ENCODE peak calls at places on chromosomes 16 and 17, in ten cellular contexts. B, M, L, P, T, A, H, S, C and J are unnamed samples.

GRCh38 chr16:80254970-80255369 is 285.8 kb upstream of the DYNLRB2 start:
- DNase-seq in C (no peak), P (no peak), A (no peak), S (no peak), B (no peak), H (no peak), M (no peak), L (no peak), T (no peak), J (no peak)

GRCh38 chr17:74429604-74430384 is 2.1 kb upstream of the GPRC5C start:
- DNase-seq in L (no peak), P (no peak), B (no peak), H (no peak), S (peak), M (no peak), C (no peak), T (no peak), A (no peak), J (no peak)

GRCh38 chr16:4371481-4372314 is at the start of gene VASN:
- DNase-seq in M (peak), C (peak), T (peak), P (peak), S (peak), A (peak), L (peak), B (peak), H (peak), J (peak)

GRCh38 chr16:15907863-15908478 is 19.6 kb upstream of the CEP20 start:
- DNase-seq in C (no peak), P (no peak), H (no peak), T (no peak), S (no peak), L (peak), A (no peak), M (peak), B (peak), J (no peak)

GRCh38 chr16:75218256-75219076 is at the start of gene CTRB1:
- DNase-seq in S (no peak), T (peak), B (no peak), P (no peak), C (no peak), A (no peak), H (no peak), L (no peak), M (no peak), J (no peak)

GRCh38 chr16:16029431-16030011 is 80.1 kb downstream of the ABCC1 start:
- DNase-seq in S (no peak), H (no peak), T (no peak), A (no peak), P (no peak), M (peak), B (no peak), L (peak), C (no peak), J (no peak)

GRCh38 chr17:39927928-39928867 is 666 bp downstream of the LRRC3C start:
- DNase-seq in P (peak), B (peak), C (peak), M (no peak), A (no peak), T (peak), S (peak), H (no peak), L (peak), J (no peak)

GRCh38 chr17:82266142-82266541 is 7.4 kb downstream of the CSNK1D start:
- DNase-seq in S (no peak), T (no peak), A (no peak), L (no peak), H (no peak), B (no peak), C (no peak), M (no peak), P (no peak), J (no peak)

GRCh38 chr16:48499822-48500440 is 110.0 kb downstream of the N4BP1 start:
- DNase-seq in M (peak), L (peak), T (no peak), P (no peak), A (peak), S (no peak), H (no peak), B (no peak), C (no peak), J (no peak)

GRCh38 chr16:54690710-54691109 is 240.0 kb upstream of the IRX5 start:
- DNase-seq in C (no peak), P (no peak), T (no peak), S (no peak), M (no peak), L (no peak), A (no peak), B (no peak), H (no peak), J (no peak)

GRCh38 chr17:64183815-64184397 is 54.0 kb upstream of the ERN1 start:
- DNase-seq in M (peak), H (no peak), S (no peak), C (no peak), T (no peak), P (no peak), A (peak), B (no peak), L (peak), J (no peak)

GRCh38 chr16:80710918-80711317 is 93.5 kb downstream of the CDYL2 start:
- DNase-seq in P (no peak), A (no peak), C (no peak), S (no peak), L (no peak), M (no peak), H (no peak), B (no peak), T (no peak), J (no peak)

DNA sequence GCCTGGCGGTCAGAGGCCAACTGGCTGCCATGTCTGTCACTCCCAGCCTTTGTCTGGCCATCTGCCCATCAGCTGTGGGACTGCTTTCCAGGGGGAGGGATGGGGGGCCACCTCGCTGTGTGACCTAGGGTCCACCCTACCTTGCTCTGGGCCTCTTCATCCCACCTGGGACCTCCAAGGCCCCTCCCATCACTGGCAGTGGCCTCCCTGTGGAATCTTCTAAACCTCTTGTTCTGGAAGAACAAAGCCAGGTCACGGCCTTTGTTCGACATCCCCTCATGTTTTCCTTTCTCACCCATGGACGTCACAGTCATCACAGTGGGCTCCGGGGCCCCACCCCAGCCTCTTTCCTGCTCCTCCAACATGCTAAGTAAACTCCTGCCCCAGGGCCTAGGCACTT is 24.0 kb downstream of the SPNS2 start:
- DNase-seq in T (no peak), C (peak), A (no peak), B (no peak), P (no peak), S (no peak), L (no peak), M (no peak), H (no peak), J (no peak)
- TF ChIP-seq CTCF in T (no peak), C (no peak), A (no peak), B (no peak), P (no peak), S (no peak), L (no peak), M (no peak), H (no peak), J (no peak)

DNA sequence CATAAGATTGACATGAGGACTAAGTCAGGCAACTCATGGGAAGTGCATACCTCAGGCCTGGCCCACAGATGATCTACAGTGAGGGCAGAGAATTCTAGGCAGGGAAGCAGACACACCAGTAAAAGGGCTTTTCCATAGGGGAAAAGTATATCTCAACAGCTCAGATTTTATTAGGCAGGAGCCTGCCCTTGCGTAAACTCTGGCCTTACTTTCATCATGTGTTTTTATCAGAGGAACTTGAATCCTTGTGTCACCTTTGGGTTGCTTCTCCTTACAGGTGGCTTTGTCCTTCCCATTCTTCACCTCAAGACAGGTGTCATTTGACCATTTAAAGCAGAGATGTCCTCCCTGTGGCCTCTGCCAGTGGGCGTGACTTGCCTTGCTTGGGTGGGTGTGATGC is 138.1 kb downstream of the MSI2 start:
- DNase-seq in T (no peak), C (no peak), A (no peak), B (no peak), L (no peak), P (no peak), H (no peak), S (no peak), M (no peak), J (no peak)
- TF ChIP-seq CTCF in T (no peak), C (no peak), A (no peak), B (no peak), L (no peak), P (no peak), H (no peak), S (no peak), M (no peak), J (no peak)

GRCh38 chr16:2081685-2082084 is 33.9 kb downstream of the TSC2 start:
- DNase-seq in H (no peak), A (no peak), B (no peak), P (no peak), T (no peak), S (no peak), L (no peak), C (peak), M (no peak), J (no peak)

GRCh38 chr16:2081201-2081600 is 33.4 kb downstream of the TSC2 start:
- DNase-seq in S (no peak), H (no peak), T (no peak), L (no peak), P (no peak), B (no peak), A (no peak), C (no peak), M (no peak), J (no peak)

GRCh38 chr16:2083409-2083808 is 35.6 kb downstream of the TSC2 start:
- DNase-seq in A (no peak), L (no peak), M (no peak), S (no peak), B (no peak), C (no peak), T (no peak), H (no peak), P (no peak), J (no peak)

GRCh38 chr16:2082983-2083364 is 35.2 kb downstream of the TSC2 start:
- DNase-seq in H (no peak), L (no peak), B (no peak), P (no peak), S (no peak), T (no peak), A (no peak), M (no peak), C (no peak), J (no peak)

GRCh38 chr16:2082171-2082982 is 34.6 kb downstream of the TSC2 start:
- DNase-seq in B (no peak), A (no peak), H (no peak), M (peak), S (no peak), C (peak), L (no peak), T (no peak), P (no peak), J (no peak)
- TF ChIP-seq CTCF in B (no peak), A (no peak), H (no peak), M (no peak), S (no peak), C (peak), L (peak), T (no peak), P (no peak), J (no peak)

GRCh38 chr17:78546476-78546875 is 30.7 kb downstream of the DNAH17 start:
- DNase-seq in C (no peak), B (no peak), A (no peak), L (no peak), T (no peak), M (no peak), H (no peak), P (no peak), S (no peak), J (no peak)
- TF ChIP-seq CTCF in C (no peak), B (no peak), A (no peak), L (no peak), T (no peak), M (no peak), H (no peak), P (no peak), S (no peak), J (no peak)

GRCh38 chr17:57130708-57131461 is 45.8 kb downstream of the AKAP1 start:
- DNase-seq in S (peak), A (peak), C (peak), M (peak), H (peak), L (peak), B (peak), P (peak), T (peak), J (peak)
- TF ChIP-seq CTCF in S (peak), A (peak), C (peak), M (peak), H (peak), L (peak), B (peak), P (peak), T (peak), J (peak)

GRCh38 chr17:34375598-34375997 is 12.6 kb upstream of the CCL1 start:
- DNase-seq in M (no peak), S (no peak), T (no peak), A (no peak), L (no peak), C (no peak), B (no peak), P (no peak), H (no peak), J (no peak)

GRCh38 chr17:34379876-34380275 is 16.8 kb upstream of the CCL1 start:
- DNase-seq in H (no peak), A (no peak), S (no peak), L (no peak), C (no peak), T (no peak), B (no peak), M (peak), P (no peak), J (no peak)

GRCh38 chr17:34377078-34377823 is 14.2 kb upstream of the CCL1 start:
- DNase-seq in L (no peak), A (no peak), H (no peak), B (no peak), C (no peak), T (no peak), M (no peak), S (no peak), P (no peak), J (no peak)

GRCh38 chr17:34382586-34383224 is 19.7 kb upstream of the CCL1 start:
- DNase-seq in T (no peak), S (no peak), P (peak), C (no peak), A (no peak), H (no peak), M (no peak), L (no peak), B (no peak), J (no peak)

DNA sequence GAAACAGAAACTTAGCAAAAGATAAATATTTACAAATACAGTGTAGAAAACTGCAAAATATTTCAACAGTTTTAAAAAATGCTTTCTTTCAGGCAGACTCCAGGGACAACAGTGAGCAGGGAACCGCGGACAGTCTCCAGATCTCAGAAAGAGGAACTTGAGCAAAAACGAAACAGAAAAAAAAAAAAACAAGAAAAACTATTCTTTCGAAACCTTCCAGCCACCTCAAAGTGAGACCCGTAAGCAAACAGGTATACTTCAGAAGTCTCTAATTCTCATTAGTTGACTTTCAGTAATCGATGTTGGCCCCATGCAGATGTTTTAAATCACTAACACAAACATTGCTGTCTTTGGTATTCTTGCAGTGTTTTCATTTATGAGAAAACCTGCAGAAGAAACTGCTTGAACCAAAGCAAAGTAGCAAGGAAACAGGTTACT is 15.7 kb upstream of the CCL1 start:
- DNase-seq in T (no peak), B (no peak), H (no peak), S (no peak), A (no peak), M (peak), L (no peak), C (no peak), P (no peak), J (no peak)
- TF ChIP-seq CTCF in T (no peak), B (peak), H (no peak), S (peak), A (no peak), M (no peak), L (no peak), C (no peak), P (no peak), J (no peak)

GRCh38 chr17:19269641-19270040 is 32.5 kb downstream of the EPN2 start:
- DNase-seq in L (no peak), M (no peak), S (no peak), A (no peak), H (no peak), C (peak), T (no peak), B (no peak), P (no peak), J (no peak)

GRCh38 chr17:19269102-19269501 is 31.9 kb downstream of the EPN2 start:
- DNase-seq in H (no peak), L (no peak), B (no peak), S (no peak), A (no peak), P (no peak), T (no peak), M (no peak), C (no peak), J (no peak)

GRCh38 chr17:19270951-19271611 is 33.9 kb downstream of the EPN2 start:
- DNase-seq in B (peak), H (no peak), P (no peak), C (peak), A (no peak), L (no peak), T (no peak), M (no peak), S (no peak), J (no peak)

GRCh38 chr17:19271751-19272357 is 34.7 kb downstream of the EPN2 start:
- DNase-seq in M (peak), T (peak), S (no peak), H (no peak), L (peak), P (no peak), B (no peak), A (peak), C (peak), J (no peak)

DNA sequence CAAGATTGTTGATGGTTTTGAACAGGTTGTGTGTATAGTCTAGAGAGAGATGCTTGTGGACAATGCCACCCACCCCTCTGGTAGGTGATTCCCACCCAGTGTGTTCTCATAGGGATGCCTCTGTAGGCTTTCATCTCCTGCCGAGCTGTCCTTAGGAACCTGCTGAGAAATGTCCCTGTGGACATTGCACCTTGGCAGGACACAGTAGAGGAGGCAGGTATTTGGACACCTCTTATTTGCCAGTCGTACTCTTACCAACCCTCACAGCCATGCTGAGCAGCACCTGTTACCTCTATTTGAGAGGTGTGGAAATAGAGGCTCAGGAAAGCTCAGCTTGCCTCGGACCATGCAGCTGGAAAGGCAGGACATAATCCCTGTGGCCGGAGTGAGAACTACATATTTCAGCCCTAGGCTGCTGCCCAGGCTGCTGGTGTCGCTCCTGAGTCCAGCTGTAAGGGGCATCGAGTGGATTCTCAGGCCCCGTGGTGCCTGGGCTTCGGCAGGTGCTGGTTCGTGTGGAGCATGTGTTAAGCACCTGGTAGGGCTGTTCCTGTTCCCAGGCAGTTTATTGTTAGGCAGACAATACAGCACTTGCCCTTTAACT is 33.3 kb downstream of the EPN2 start:
- DNase-seq in P (peak), L (no peak), T (no peak), H (no peak), M (no peak), B (no peak), A (no peak), C (no peak), S (no peak), J (no peak)
- TF ChIP-seq CTCF in P (peak), L (no peak), T (peak), H (no peak), M (no peak), B (no peak), A (no peak), C (peak), S (peak), J (no peak)

DNA sequence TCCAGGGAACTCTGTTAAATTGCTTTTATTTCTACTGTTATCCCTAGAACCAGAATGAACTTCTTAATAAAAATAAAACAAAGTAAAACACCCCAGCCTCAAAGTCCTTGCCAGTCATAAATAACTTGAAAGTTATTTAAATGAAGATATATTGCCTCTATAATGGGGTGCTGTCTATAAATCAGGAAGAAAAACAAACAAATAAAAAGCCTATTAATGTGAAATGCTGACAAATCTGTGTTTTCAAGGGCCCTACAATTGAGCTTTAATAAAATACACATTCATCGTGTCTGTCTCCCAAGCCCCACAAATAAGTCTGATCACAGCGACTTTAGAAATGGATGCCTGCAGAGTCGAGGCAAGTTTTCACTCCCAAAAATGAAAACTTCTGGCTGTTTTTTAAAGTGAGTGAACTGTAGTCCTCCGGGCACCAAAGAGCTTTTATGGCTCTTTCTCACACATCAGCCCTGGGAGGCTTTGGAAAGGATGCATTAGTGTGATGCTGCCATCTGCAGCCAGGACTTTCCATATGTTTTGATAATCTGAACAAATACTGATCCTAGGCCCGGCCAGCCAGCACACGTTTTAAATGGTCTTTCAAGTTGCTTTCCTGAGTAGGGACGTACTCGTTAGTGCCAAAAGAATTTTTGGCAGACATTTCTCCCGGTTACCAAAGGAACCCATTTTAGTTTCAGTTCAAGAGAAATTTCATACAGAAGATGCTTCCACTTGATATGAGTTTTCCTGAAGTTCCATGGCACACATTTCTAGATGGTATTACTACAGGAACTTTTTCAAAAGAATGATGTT is 16.3 kb downstream of the NACA2 start:
- DNase-seq in C (no peak), B (no peak), T (peak), M (peak), S (no peak), A (peak), H (no peak), P (peak), L (peak), J (no peak)
- TF ChIP-seq CTCF in C (peak), B (peak), T (peak), M (peak), S (no peak), A (no peak), H (no peak), P (no peak), L (peak), J (peak)

GRCh38 chr17:57243171-57243622 is 13.1 kb upstream of the MSI2 start:
- DNase-seq in M (peak), H (peak), C (peak), T (peak), A (peak), P (peak), L (peak), S (peak), B (peak), J (peak)
- TF ChIP-seq CTCF in M (peak), H (peak), C (peak), T (peak), A (peak), P (peak), L (peak), S (peak), B (peak), J (peak)